ENCODE peak calls at places on chromosomes 13 and 19, in ten cellular contexts. O is NCI-H187 treated with DMSO at 0.1 percent for 48 hours; N is cardiac muscle cell; Q is lower lobe of right lung; R is NCI-H774; A is stimulated activated naive CD4-positive, alpha-beta T cell; Z is kidney tubule cell; Y is HFFc6; G is thoracic aorta; L is NCI-H2081. E is an unnamed sample.

GRCh38 chr13:43058836-43059235 is 35.5 kb downstream of the DNAJC15 start:
- DNase-seq in L (no peak), Q (no peak), G (no peak), R (no peak), A (no peak), O (no peak), Y (no peak), N (peak), Z (no peak), E (no peak)

GRCh38 chr19:55352746-55353145 is 1.8 kb downstream of the COX6B2 start:
- DNase-seq in N (no peak), R (no peak), G (no peak), L (no peak), Y (no peak), Z (no peak), O (no peak), Q (no peak), A (no peak), E (no peak)

GRCh38 chr19:23070353-23070781 is 46.5 kb upstream of the ZNF730 start:
- DNase-seq in Q (no peak), G (no peak), Z (peak), A (no peak), L (no peak), N (peak), O (no peak), R (no peak), Y (no peak), E (peak)

GRCh38 chr13:113597386-113598080 is 13.0 kb downstream of the TFDP1 start:
- DNase-seq in N (no peak), A (no peak), L (no peak), Y (no peak), O (no peak), Q (peak), G (no peak), R (no peak), Z (no peak), E (no peak)

GRCh38 chr13:49351871-49352270 is 92.0 kb downstream of the CAB39L start:
- DNase-seq in Q (no peak), A (no peak), O (no peak), N (no peak), Y (peak), L (no peak), G (no peak), Z (peak), R (no peak), E (no peak)

GRCh38 chr19:17281391-17282304 is at the start of gene ANKLE1:
- DNase-seq in N (peak), L (no peak), Q (peak), A (peak), Z (no peak), G (no peak), R (no peak), O (no peak), Y (no peak), E (peak)

GRCh38 chr13:109211616-109212015 is 574.8 kb downstream of the IRS2 start:
- DNase-seq in Y (peak), G (no peak), A (no peak), Z (peak), N (no peak), O (no peak), L (no peak), Q (no peak), R (no peak), E (no peak)

GRCh38 chr19:6801397-6802086 is 29.0 kb downstream of the VAV1 start:
- DNase-seq in Z (peak), R (peak), O (no peak), Q (peak), A (peak), N (peak), G (no peak), Y (no peak), L (no peak), E (peak)

GRCh38 chr13:23753523-23753922 is 135.7 kb downstream of the MIPEP start:
- DNase-seq in G (no peak), A (no peak), Q (no peak), R (no peak), Y (peak), L (no peak), O (no peak), N (peak), Z (peak), E (no peak)

GRCh38 chr19:10612515-10613119 is 12.7 kb upstream of the SLC44A2 start:
- DNase-seq in Y (no peak), G (peak), Q (peak), O (no peak), L (no peak), Z (no peak), A (no peak), R (no peak), N (no peak), E (no peak)

GRCh38 chr13:33153421-33154381 is 131.9 kb downstream of the STARD13 start:
- DNase-seq in A (no peak), O (no peak), G (peak), Z (peak), R (no peak), N (peak), Y (peak), Q (no peak), L (no peak), E (no peak)

GRCh38 chr13:111900390-111901180 is 166.4 kb upstream of the SOX1 start:
- DNase-seq in Y (no peak), N (no peak), L (peak), Q (no peak), Z (no peak), A (no peak), G (no peak), O (no peak), R (no peak), E (no peak)